ENCODE peak calls at places on chromosomes 16 and 17, in nine cellular contexts. One of them, this sample, is unnamed.

GRCh38 chr17:17484451-17484899 is 7.7 kb downstream of the MED9 start:
- DNase-seq in A549: no peak
- DNase-seq in uterus: no peak
- DNase-seq in LNCaP clone FGC: no peak
- DNase-seq in Calu3: no peak
- DNase-seq in AG10803: no peak
- DNase-seq in foreskin fibroblast: no peak
- DNase-seq in H9: no peak
- DNase-seq in stimulated activated CD8-positive, alpha-beta memory T cell treated with anti-CD3 and anti-CD28 coated beads, Interleukin-2, amount 100 ng/mL, for 1 hour: no peak
- DNase-seq in this sample: no peak

GRCh38 chr17:72219136-72219823 is 98.5 kb downstream of the SOX9 start:
- DNase-seq in LNCaP clone FGC: no peak
- DNase-seq in AG10803: no peak
- DNase-seq in foreskin fibroblast: no peak
- DNase-seq in Calu3: no peak
- DNase-seq in uterus: no peak
- DNase-seq in stimulated activated CD8-positive, alpha-beta memory T cell treated with anti-CD3 and anti-CD28 coated beads, Interleukin-2, amount 100 ng/mL, for 1 hour: no peak
- DNase-seq in H9: peak
- DNase-seq in A549: no peak
- DNase-seq in this sample: no peak

GRCh38 chr17:43832168-43832975 is 574 bp downstream of the MPP3 start:
- DNase-seq in stimulated activated CD8-positive, alpha-beta memory T cell treated with anti-CD3 and anti-CD28 coated beads, Interleukin-2, amount 100 ng/mL, for 1 hour: no peak
- DNase-seq in Calu3: peak
- DNase-seq in LNCaP clone FGC: no peak
- DNase-seq in H9: no peak
- DNase-seq in A549: peak
- DNase-seq in uterus: peak
- DNase-seq in foreskin fibroblast: peak
- DNase-seq in AG10803: peak
- DNase-seq in this sample: peak

GRCh38 chr16:2295056-2295798 is 27.3 kb upstream of the RNPS1 start:
- DNase-seq in Calu3: no peak
- DNase-seq in uterus: no peak
- DNase-seq in foreskin fibroblast: no peak
- DNase-seq in stimulated activated CD8-positive, alpha-beta memory T cell treated with anti-CD3 and anti-CD28 coated beads, Interleukin-2, amount 100 ng/mL, for 1 hour: no peak
- DNase-seq in A549: no peak
- DNase-seq in AG10803: no peak
- DNase-seq in LNCaP clone FGC: no peak
- DNase-seq in H9: no peak
- DNase-seq in this sample: no peak

GRCh38 chr16:50332599-50332998 is 36.2 kb downstream of the BRD7 start:
- DNase-seq in H9: no peak
- DNase-seq in uterus: no peak
- DNase-seq in A549: no peak
- DNase-seq in LNCaP clone FGC: no peak
- DNase-seq in Calu3: no peak
- DNase-seq in AG10803: no peak
- DNase-seq in stimulated activated CD8-positive, alpha-beta memory T cell treated with anti-CD3 and anti-CD28 coated beads, Interleukin-2, amount 100 ng/mL, for 1 hour: no peak
- DNase-seq in foreskin fibroblast: no peak
- DNase-seq in this sample: no peak

GRCh38 chr17:71801301-71801700 is 319.5 kb upstream of the SOX9 start:
- DNase-seq in A549: no peak
- DNase-seq in AG10803: peak
- DNase-seq in foreskin fibroblast: peak
- DNase-seq in uterus: no peak
- DNase-seq in H9: no peak
- DNase-seq in LNCaP clone FGC: peak
- DNase-seq in Calu3: no peak
- DNase-seq in stimulated activated CD8-positive, alpha-beta memory T cell treated with anti-CD3 and anti-CD28 coated beads, Interleukin-2, amount 100 ng/mL, for 1 hour: no peak
- DNase-seq in this sample: no peak

GRCh38 chr16:73432794-73433455 is 385.0 kb upstream of the ZFHX3 start:
- DNase-seq in uterus: no peak
- DNase-seq in Calu3: no peak
- DNase-seq in foreskin fibroblast: no peak
- DNase-seq in H9: no peak
- DNase-seq in A549: no peak
- DNase-seq in LNCaP clone FGC: no peak
- DNase-seq in stimulated activated CD8-positive, alpha-beta memory T cell treated with anti-CD3 and anti-CD28 coated beads, Interleukin-2, amount 100 ng/mL, for 1 hour: no peak
- DNase-seq in AG10803: no peak
- DNase-seq in this sample: peak

GRCh38 chr17:75077490-75078096 is 10.2 kb upstream of the SLC16A5 start:
- DNase-seq in H9: peak
- DNase-seq in AG10803: peak
- DNase-seq in Calu3: peak
- DNase-seq in stimulated activated CD8-positive, alpha-beta memory T cell treated with anti-CD3 and anti-CD28 coated beads, Interleukin-2, amount 100 ng/mL, for 1 hour: no peak
- DNase-seq in LNCaP clone FGC: no peak
- DNase-seq in A549: no peak
- DNase-seq in foreskin fibroblast: no peak
- DNase-seq in uterus: peak
- DNase-seq in this sample: no peak

GRCh38 chr16:87420401-87421368 is 28.5 kb downstream of the MAP1LC3B start:
- DNase-seq in LNCaP clone FGC: no peak
- DNase-seq in Calu3: peak
- DNase-seq in stimulated activated CD8-positive, alpha-beta memory T cell treated with anti-CD3 and anti-CD28 coated beads, Interleukin-2, amount 100 ng/mL, for 1 hour: no peak
- DNase-seq in AG10803: no peak
- DNase-seq in H9: no peak
- DNase-seq in uterus: no peak
- DNase-seq in foreskin fibroblast: no peak
- DNase-seq in A549: no peak
- DNase-seq in this sample: no peak

GRCh38 chr16:8885674-8886592 is 3.8 kb downstream of the LITAFD start:
- DNase-seq in A549: no peak
- DNase-seq in H9: no peak
- DNase-seq in stimulated activated CD8-positive, alpha-beta memory T cell treated with anti-CD3 and anti-CD28 coated beads, Interleukin-2, amount 100 ng/mL, for 1 hour: no peak
- DNase-seq in Calu3: peak
- DNase-seq in LNCaP clone FGC: no peak
- DNase-seq in uterus: no peak
- DNase-seq in foreskin fibroblast: peak
- DNase-seq in AG10803: no peak
- DNase-seq in this sample: no peak

GRCh38 chr17:17784599-17785264 is 52.1 kb downstream of the SREBF1 start:
- DNase-seq in foreskin fibroblast: no peak
- DNase-seq in H9: no peak
- DNase-seq in uterus: no peak
- DNase-seq in Calu3: peak
- DNase-seq in LNCaP clone FGC: peak
- DNase-seq in stimulated activated CD8-positive, alpha-beta memory T cell treated with anti-CD3 and anti-CD28 coated beads, Interleukin-2, amount 100 ng/mL, for 1 hour: no peak
- DNase-seq in AG10803: no peak
- DNase-seq in A549: peak
- DNase-seq in this sample: no peak

This sample was measured in NCI-H345.